ENCODE peak calls at places on chromosomes 7 and 10, in five cellular contexts. F is NCI-H2107; Z is B cell; G is HTR-8/SVneo; E is activated CD8-positive, alpha-beta memory T cell treated with anti-CD3 and anti-CD28 coated beads, Interleukin-2, amount 50 U/mL, for 48 hours. V is an unnamed sample.

GRCh38 chr10:17249820-17250219 is 21.8 kb downstream of the VIM start:
- DNase-seq in F (no peak), Z (no peak), G (no peak), E (no peak), V (no peak)

GRCh38 chr10:102418612-102419560 is at the start of gene PSD:
- DNase-seq in F (peak), Z (peak), G (no peak), E (no peak), V (no peak)

GRCh38 chr7:35781200-35781701 is 19.6 kb upstream of the SEPTIN7 start:
- DNase-seq in F (no peak), Z (no peak), G (no peak), E (no peak), V (no peak)

GRCh38 chr7:150447966-150448788 is 2.3 kb upstream of the GIMAP8 start:
- DNase-seq in F (no peak), Z (no peak), G (no peak), E (no peak), V (no peak)

GRCh38 chr7:1650363-1651030 is 19.6 kb upstream of the ELFN1 start:
- DNase-seq in F (no peak), Z (no peak), G (no peak), E (no peak), V (no peak)

GRCh38 chr7:133662830-133663229 is 410.0 kb downstream of the EXOC4 start:
- DNase-seq in F (no peak), Z (no peak), G (no peak), E (no peak), V (no peak)

GRCh38 chr10:74432841-74433594 is 282.0 kb downstream of the ADK start:
- DNase-seq in F (no peak), Z (no peak), G (peak), E (no peak), V (no peak)

GRCh38 chr7:72919256-72919775 is 5.6 kb upstream of the POM121 start:
- DNase-seq in F (no peak), Z (no peak), G (no peak), E (no peak), V (no peak)

GRCh38 chr10:122632561-122632960 is 67.1 kb downstream of the C10orf120 start:
- DNase-seq in F (no peak), Z (no peak), G (no peak), E (no peak), V (peak)

GRCh38 chr10:58157076-58157766 is 110.5 kb downstream of the IPMK start:
- DNase-seq in F (peak), Z (no peak), G (peak), E (no peak), V (no peak)

GRCh38 chr7:108066486-108066885 is 63.5 kb upstream of the LAMB1 start:
- DNase-seq in F (no peak), Z (no peak), G (no peak), E (no peak), V (no peak)

GRCh38 chr10:108307250-108307924 is 1142.9 kb upstream of the SORCS1 start:
- DNase-seq in F (no peak), Z (no peak), G (no peak), E (no peak), V (no peak)

GRCh38 chr10:112369495-112370423 is 4.2 kb upstream of the ACSL5 start:
- DNase-seq in F (no peak), Z (peak), G (no peak), E (no peak), V (peak)

GRCh38 chr10:30368065-30368718 is 19.1 kb upstream of the MTPAP start:
- DNase-seq in F (no peak), Z (no peak), G (no peak), E (no peak), V (peak)

GRCh38 chr10:119542990-119543813 is 683 bp upstream of the RGS10 start:
- DNase-seq in F (no peak), Z (peak), G (peak), E (peak), V (peak)

GRCh38 chr7:30172451-30172850 is 37.7 kb downstream of the MTURN start:
- DNase-seq in F (no peak), Z (no peak), G (no peak), E (no peak), V (no peak)

GRCh38 chr10:26217396-26218105 is 977 bp downstream of the GAD2 start:
- DNase-seq in F (peak), Z (no peak), G (no peak), E (no peak), V (no peak)

GRCh38 chr10:61283066-61283465 is 170.1 kb downstream of the TMEM26 start:
- DNase-seq in F (no peak), Z (no peak), G (no peak), E (no peak), V (no peak)

GRCh38 chr10:60444494-60445064 is 54.9 kb upstream of the ANK3 start:
- DNase-seq in F (no peak), Z (peak), G (no peak), E (no peak), V (no peak)

GRCh38 chr7:71286336-71286735 is 154.4 kb downstream of the GALNT17 start:
- DNase-seq in F (no peak), Z (no peak), G (no peak), E (no peak), V (no peak)

GRCh38 chr7:128045766-128046165 is 14.5 kb upstream of the LRRC4 start:
- DNase-seq in F (no peak), Z (no peak), G (no peak), E (no peak), V (no peak)

GRCh38 chr7:90613088-90613498 is 17.0 kb downstream of the CDK14 start:
- DNase-seq in F (no peak), Z (peak), G (no peak), E (no peak), V (no peak)

V was measured in mesenteric fat pad.